ENCODE peak calls at places on chromosomes 13 and 19, in nine cellular contexts. A, H, S, M, K, V, G, E and U are unnamed samples.

GRCh38 chr13:98581971-98582702 is 5.2 kb upstream of the STK24 start:
- DNase-seq in A (no peak), H (no peak), S (no peak), M (peak), K (peak), V (no peak), G (peak), E (no peak), U (peak)

GRCh38 chr13:43664700-43665191 is 122.0 kb downstream of the ENOX1 start:
- DNase-seq in A (no peak), H (no peak), S (no peak), M (peak), K (peak), V (peak), G (peak), E (peak), U (peak)

GRCh38 chr13:97322740-97323342 is 100.7 kb downstream of the MBNL2 start:
- DNase-seq in A (no peak), H (no peak), S (no peak), M (peak), K (peak), V (no peak), G (peak), E (no peak), U (no peak)

GRCh38 chr13:37918116-37919100 is 48.8 kb upstream of the TRPC4 start:
- DNase-seq in A (no peak), H (no peak), S (no peak), M (no peak), K (no peak), V (peak), G (peak), E (no peak), U (no peak)

GRCh38 chr13:35283856-35284255 is 192.6 kb downstream of the MAB21L1 start:
- DNase-seq in A (no peak), H (no peak), S (no peak), M (peak), K (peak), V (no peak), G (peak), E (no peak), U (peak)

GRCh38 chr13:109348514-109349340 is 437.7 kb downstream of the IRS2 start:
- DNase-seq in A (no peak), H (no peak), S (no peak), M (peak), K (peak), V (no peak), G (peak), E (no peak), U (peak)

GRCh38 chr19:11168568-11168967 is 13.0 kb upstream of the SPC24 start:
- DNase-seq in A (no peak), H (peak), S (no peak), M (peak), K (peak), V (no peak), G (peak), E (no peak), U (peak)

GRCh38 chr13:67230774-67231480 is 791 bp upstream of the PCDH9 start:
- DNase-seq in A (peak), H (no peak), S (peak), M (peak), K (peak), V (peak), G (peak), E (peak), U (peak)

GRCh38 chr13:26486550-26486949 is 70.9 kb upstream of the WASF3 start:
- DNase-seq in A (no peak), H (no peak), S (no peak), M (no peak), K (no peak), V (no peak), G (no peak), E (no peak), U (no peak)

DNA sequence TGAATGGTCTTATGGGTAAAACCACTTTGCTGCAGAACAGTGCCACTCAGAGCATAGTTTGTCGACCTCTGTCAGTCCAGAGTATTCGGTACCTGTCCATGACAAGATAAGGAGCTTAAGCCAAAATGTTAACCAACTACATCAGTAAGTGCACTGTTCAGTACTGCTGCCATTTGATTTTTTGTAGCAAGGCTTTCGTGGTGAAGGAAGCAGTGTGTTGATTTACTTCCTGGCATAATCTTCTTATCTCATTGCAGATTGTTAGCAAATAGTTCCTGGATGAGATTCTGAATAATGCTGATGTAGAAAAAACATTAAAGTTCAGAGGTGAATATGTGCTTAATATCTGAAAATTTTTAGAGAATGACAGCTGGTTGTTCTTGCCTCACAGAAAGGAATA is 85.6 kb downstream of the LRRC63 start:
- DNase-seq in A (no peak), H (no peak), S (no peak), M (peak), K (peak), V (no peak), G (peak), E (no peak), U (peak)
- H3K9ac ChIP-seq in A (no peak), H (no peak), S (no peak), M (no peak), K (no peak), V (no peak), G (peak), E (no peak), U (no peak)

GRCh38 chr19:52735734-52736133 is 890 bp upstream of the ZNF611 start:
- DNase-seq in A (peak), H (no peak), S (peak), M (peak), K (no peak), V (peak), G (peak), E (peak), U (peak)
- H3K9ac ChIP-seq in A (no peak), H (no peak), S (no peak), M (peak), K (no peak), V (no peak), G (peak), E (peak), U (peak)

GRCh38 chr19:18311495-18311894 is 11.4 kb downstream of the LSM4 start:
- DNase-seq in A (no peak), H (no peak), S (no peak), M (no peak), K (no peak), V (no peak), G (no peak), E (peak), U (no peak)

GRCh38 chr19:18312021-18312534 is 10.8 kb downstream of the LSM4 start:
- DNase-seq in A (no peak), H (no peak), S (no peak), M (no peak), K (no peak), V (no peak), G (no peak), E (no peak), U (no peak)

GRCh38 chr19:18310966-18311365 is 11.9 kb downstream of the LSM4 start:
- DNase-seq in A (no peak), H (no peak), S (no peak), M (no peak), K (no peak), V (no peak), G (no peak), E (no peak), U (no peak)

GRCh38 chr19:18310118-18310909 is 12.6 kb downstream of the LSM4 start:
- DNase-seq in A (no peak), H (no peak), S (no peak), M (no peak), K (no peak), V (no peak), G (no peak), E (peak), U (no peak)

GRCh38 chr19:18313398-18313797 is 9.5 kb downstream of the LSM4 start:
- DNase-seq in A (no peak), H (no peak), S (no peak), M (no peak), K (no peak), V (no peak), G (no peak), E (no peak), U (no peak)
- H3K9ac ChIP-seq in A (no peak), H (no peak), S (no peak), M (peak), K (no peak), V (no peak), G (no peak), E (no peak), U (no peak)

DNA sequence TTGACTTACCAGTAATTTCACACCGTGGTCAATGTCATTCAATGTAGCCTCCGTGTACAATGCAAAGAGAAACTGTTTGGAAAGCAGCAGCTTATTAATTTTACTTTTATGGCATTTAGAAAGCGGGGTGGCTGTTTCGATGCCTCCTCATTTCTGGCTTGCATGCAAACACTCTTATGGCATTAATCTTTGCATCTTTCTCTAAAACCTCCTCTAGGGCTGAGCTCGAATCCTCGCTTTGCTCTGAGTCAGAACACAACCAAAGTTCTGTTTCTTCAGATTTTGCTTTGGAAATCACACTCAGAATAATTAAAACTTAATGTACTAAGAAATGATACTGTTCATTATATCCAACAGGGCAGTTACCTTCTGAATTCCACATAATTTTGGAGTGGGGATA is 77.0 kb downstream of the ZNF536 start:
- DNase-seq in A (no peak), H (no peak), S (no peak), M (no peak), K (no peak), V (no peak), G (peak), E (no peak), U (no peak)
- H3K9ac ChIP-seq in A (no peak), H (no peak), S (no peak), M (no peak), K (no peak), V (no peak), G (no peak), E (no peak), U (no peak)

GRCh38 chr19:53965091-53965490 is 2.4 kb downstream of the CACNG8 start:
- DNase-seq in A (no peak), H (no peak), S (no peak), M (no peak), K (no peak), V (no peak), G (no peak), E (no peak), U (no peak)
- H3K9ac ChIP-seq in A (no peak), H (no peak), S (no peak), M (no peak), K (no peak), V (no peak), G (no peak), E (no peak), U (no peak)

GRCh38 chr19:49564616-49565045 is 15.7 kb downstream of the NOSIP start:
- DNase-seq in A (no peak), H (no peak), S (no peak), M (no peak), K (no peak), V (no peak), G (no peak), E (peak), U (no peak)
- H3K9ac ChIP-seq in A (no peak), H (no peak), S (no peak), M (no peak), K (no peak), V (no peak), G (no peak), E (peak), U (no peak)

DNA sequence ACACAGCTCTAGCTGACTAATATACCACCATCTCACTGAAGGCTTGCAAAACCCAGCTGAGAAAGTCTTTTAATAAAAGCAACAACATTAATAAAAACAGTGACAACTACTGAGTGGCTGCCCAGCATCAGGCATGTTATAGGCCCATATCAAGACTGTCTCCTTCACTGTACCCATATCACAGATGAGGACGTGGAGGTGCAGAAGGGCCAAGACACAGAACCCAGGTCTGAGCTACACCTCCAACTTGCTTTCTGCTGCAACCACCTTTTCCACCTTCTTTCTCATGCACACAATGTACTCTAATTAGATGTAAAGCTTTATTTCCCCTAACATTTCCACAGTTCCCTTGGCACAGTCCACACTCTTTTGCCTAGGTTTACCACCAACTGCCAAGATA is 10.7 kb upstream of the MED26 start:
- DNase-seq in A (no peak), H (no peak), S (no peak), M (no peak), K (no peak), V (no peak), G (no peak), E (no peak), U (no peak)
- H3K9ac ChIP-seq in A (no peak), H (no peak), S (no peak), M (no peak), K (no peak), V (no peak), G (no peak), E (no peak), U (no peak)

GRCh38 chr19:17936379-17936778 is 3.6 kb downstream of the CCDC124 start:
- DNase-seq in A (no peak), H (no peak), S (no peak), M (no peak), K (no peak), V (no peak), G (no peak), E (no peak), U (no peak)

GRCh38 chr19:17931532-17932191 is 1.2 kb upstream of the CCDC124 start:
- DNase-seq in A (peak), H (no peak), S (peak), M (no peak), K (no peak), V (peak), G (no peak), E (no peak), U (peak)

GRCh38 chr19:17929056-17929455 is 3.8 kb upstream of the CCDC124 start:
- DNase-seq in A (no peak), H (no peak), S (no peak), M (no peak), K (no peak), V (no peak), G (no peak), E (no peak), U (no peak)

GRCh38 chr19:17933414-17934129 is 757 bp downstream of the CCDC124 start:
- DNase-seq in A (no peak), H (no peak), S (no peak), M (peak), K (peak), V (no peak), G (peak), E (no peak), U (no peak)

GRCh38 chr19:17932485-17933338 is at the start of gene CCDC124:
- DNase-seq in A (peak), H (peak), S (peak), M (peak), K (peak), V (peak), G (peak), E (peak), U (peak)
- H3K9ac ChIP-seq in A (peak), H (peak), S (peak), M (peak), K (peak), V (peak), G (peak), E (peak), U (peak)

DNA sequence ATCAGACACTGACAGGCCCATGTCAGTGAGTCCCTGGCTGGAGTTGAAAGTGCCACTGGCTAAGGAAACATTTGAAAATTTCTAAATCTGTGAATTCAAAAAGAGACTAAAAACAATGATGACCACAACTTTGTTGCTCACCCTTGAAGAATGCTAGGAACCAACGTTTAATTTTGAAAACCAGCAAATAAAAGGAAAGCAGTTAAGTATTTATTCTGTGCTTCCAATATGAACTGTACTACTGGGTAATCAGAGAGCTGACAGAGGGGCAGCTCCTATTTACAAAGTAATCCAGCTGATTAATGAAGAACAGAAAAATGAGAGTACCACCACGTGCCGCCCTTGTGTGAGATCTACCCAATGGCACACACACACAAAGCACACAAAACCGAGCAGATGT is 44.7 kb upstream of the LATS2 start:
- DNase-seq in A (no peak), H (no peak), S (no peak), M (peak), K (peak), V (no peak), G (peak), E (no peak), U (no peak)
- H3K9ac ChIP-seq in A (no peak), H (no peak), S (no peak), M (peak), K (no peak), V (no peak), G (peak), E (no peak), U (no peak)

GRCh38 chr19:55578761-55579747 is 1.6 kb downstream of the ZNF579 start:
- DNase-seq in A (no peak), H (no peak), S (no peak), M (no peak), K (no peak), V (no peak), G (no peak), E (no peak), U (no peak)
- H3K9ac ChIP-seq in A (peak), H (peak), S (no peak), M (peak), K (no peak), V (peak), G (peak), E (peak), U (peak)